ENCODE peak calls at places on chromosomes 13 and 19, in seven cellular contexts. K is right atrium auricular region; U is heart left ventricle; M is upper lobe of right lung; I is BJ; Q is fibroblast of mammary gland; A is CD8-positive, alpha-beta memory T cell. C is an unnamed sample.

GRCh38 chr19:18772620-18773587 is 18.2 kb downstream of the COMP start:
- DNase-seq in A (no peak), M (no peak), U (no peak), I (no peak), K (no peak), Q (no peak), C (no peak)

GRCh38 chr19:41310031-41310831 is at the start of gene CCDC97:
- DNase-seq in U (peak; percentile 95), Q (peak; percentile 83), A (peak; percentile 93), I (no peak), K (peak; percentile 84), M (peak; percentile 95), C (peak; percentile 90)

GRCh38 chr13:78228940-78229339 is 310.3 kb upstream of the EDNRB start:
- DNase-seq in M (no peak), Q (no peak), A (no peak), U (no peak), I (no peak), K (no peak), C (peak; percentile 50)

GRCh38 chr13:99617474-99618255 is 116.4 kb downstream of the TM9SF2 start:
- DNase-seq in I (no peak), K (no peak), U (no peak), M (no peak), A (no peak), Q (peak; percentile 66), C (peak; percentile 65)

GRCh38 chr19:29927944-29928669 is 13.9 kb upstream of the URI1 start:
- DNase-seq in U (no peak), M (no peak), I (no peak), Q (no peak), A (no peak), K (no peak), C (no peak)

GRCh38 chr13:60435762-60436374 is 38.8 kb downstream of the TDRD3 start:
- DNase-seq in I (no peak), M (no peak), K (no peak), Q (no peak), A (no peak), U (no peak), C (no peak)

GRCh38 chr19:13024126-13024957 is 29.1 kb downstream of the NFIX start:
- DNase-seq in Q (no peak), I (no peak), K (no peak), M (no peak), U (no peak), A (no peak), C (peak; percentile 38)

GRCh38 chr13:109485136-109485794 is 301.1 kb downstream of the IRS2 start:
- DNase-seq in A (no peak), K (no peak), U (no peak), I (no peak), Q (no peak), M (no peak), C (no peak)

GRCh38 chr19:46381746-46382345 is 31.5 kb downstream of the CCDC8 start:
- DNase-seq in Q (no peak), K (no peak), I (no peak), M (peak; percentile 40), A (no peak), U (peak; percentile 37), C (no peak)

GRCh38 chr13:60583196-60583908 is 186.3 kb downstream of the TDRD3 start:
- DNase-seq in Q (peak; percentile 89), I (no peak), M (no peak), U (no peak), K (no peak), A (no peak), C (peak; percentile 67)

GRCh38 chr13:20438801-20439200 is 86.9 kb downstream of the CRYL1 start:
- DNase-seq in I (no peak), K (no peak), A (no peak), Q (peak; percentile 37), U (no peak), M (no peak), C (no peak)

GRCh38 chr13:44698076-44698475 is 121.9 kb upstream of the TSC22D1 start:
- DNase-seq in A (no peak), U (no peak), M (no peak), Q (no peak), I (no peak), K (no peak), C (no peak)

GRCh38 chr19:35908977-35909683 is 1.0 kb upstream of the TYROBP start:
- DNase-seq in K (peak; percentile 75), I (no peak), M (peak; percentile 92), U (peak; percentile 87), Q (no peak), A (no peak), C (no peak)

GRCh38 chr13:39895254-39895653 is 239.8 kb downstream of the COG6 start:
- DNase-seq in Q (no peak), U (no peak), I (no peak), M (no peak), K (no peak), A (no peak), C (peak; percentile 67)

GRCh38 chr19:20313894-20314293 is 146.9 kb downstream of the ZNF486 start:
- DNase-seq in U (no peak), K (no peak), Q (no peak), A (no peak), M (no peak), I (no peak), C (no peak)

GRCh38 chr13:113976711-113977684 is 3.1 kb upstream of the C13orf46 start:
- DNase-seq in A (no peak), M (peak; percentile 65), K (no peak), U (peak; percentile 50), Q (peak; percentile 56), I (peak; percentile 32), C (peak; percentile 78)

GRCh38 chr19:19448238-19448544 is 42.7 kb downstream of the GATAD2A start:
- DNase-seq in U (no peak), A (no peak), K (no peak), Q (no peak), I (no peak), M (peak; percentile 73), C (no peak)

GRCh38 chr19:7188682-7189629 is 105.3 kb downstream of the INSR start:
- DNase-seq in Q (no peak), U (no peak), I (no peak), A (no peak), K (no peak), M (no peak), C (peak; percentile 50)

GRCh38 chr19:33299061-33299665 is 3.2 kb downstream of the CEBPA start:
- DNase-seq in K (no peak), Q (no peak), A (no peak), I (no peak), M (no peak), U (peak; percentile 40), C (no peak)

GRCh38 chr19:33298146-33298911 is 4.0 kb downstream of the CEBPA start:
- DNase-seq in A (no peak), M (peak; percentile 85), K (no peak), Q (no peak), U (peak; percentile 65), I (no peak), C (no peak)

GRCh38 chr19:33301011-33301899 is 1.1 kb downstream of the CEBPA start:
- DNase-seq in I (no peak), Q (no peak), U (peak; percentile 69), A (no peak), K (no peak), M (no peak), C (no peak)

GRCh38 chr19:33301900-33302174 is 497 bp downstream of the CEBPA start:
- DNase-seq in K (no peak), I (no peak), Q (no peak), A (no peak), M (no peak), U (no peak), C (no peak)

GRCh38 chr19:33300016-33300981 is 2.0 kb downstream of the CEBPA start:
- DNase-seq in I (no peak), Q (no peak), K (no peak), A (no peak), U (peak; percentile 60), M (no peak), C (no peak)
- H3K4me3 ChIP-seq in I (no peak overlapping the region), Q (no peak overlapping the region), K (peak overlapping the region; percentile 17), A (no peak overlapping the region), U (peak overlapping the region; percentile 69), M (peak overlapping the region; percentile 61), C (no peak overlapping the region)

GRCh38 chr19:1168877-1169791 is 4.9 kb downstream of the SBNO2 start:
- DNase-seq in Q (peak; percentile 91), U (peak; percentile 65), A (no peak), K (no peak), I (no peak), M (peak; percentile 69), C (peak; percentile 46)
- H3K4me3 ChIP-seq in Q (peak overlapping the region; percentile 70), U (no peak overlapping the region), A (no peak overlapping the region), K (no peak overlapping the region), I (no peak overlapping the region), M (peak overlapping the region; percentile 32), C (no peak overlapping the region)

GRCh38 chr19:55370305-55370988 is at the start of gene IL11:
- DNase-seq in Q (peak; percentile 51), A (no peak), K (no peak), I (no peak), U (peak; percentile 54), M (no peak), C (no peak)
- H3K4me3 ChIP-seq in Q (peak within 1 kb of the TSS; percentile 59), A (no peak within 1 kb of the TSS), K (no peak within 1 kb of the TSS), I (peak within 1 kb of the TSS; percentile 73), U (peak within 1 kb of the TSS; percentile 42), M (peak within 1 kb of the TSS; percentile 19), C (peak within 1 kb of the TSS; percentile 59)

GRCh38 chr19:34273121-34273845 is 18.9 kb downstream of the GARRE1 start:
- DNase-seq in U (no peak), K (no peak), M (no peak), I (no peak), Q (no peak), A (no peak), C (no peak)
- H3K4me3 ChIP-seq in U (no peak overlapping the region), K (no peak overlapping the region), M (no peak overlapping the region), I (no peak overlapping the region), Q (no peak overlapping the region), A (no peak overlapping the region), C (no peak overlapping the region)

DNA sequence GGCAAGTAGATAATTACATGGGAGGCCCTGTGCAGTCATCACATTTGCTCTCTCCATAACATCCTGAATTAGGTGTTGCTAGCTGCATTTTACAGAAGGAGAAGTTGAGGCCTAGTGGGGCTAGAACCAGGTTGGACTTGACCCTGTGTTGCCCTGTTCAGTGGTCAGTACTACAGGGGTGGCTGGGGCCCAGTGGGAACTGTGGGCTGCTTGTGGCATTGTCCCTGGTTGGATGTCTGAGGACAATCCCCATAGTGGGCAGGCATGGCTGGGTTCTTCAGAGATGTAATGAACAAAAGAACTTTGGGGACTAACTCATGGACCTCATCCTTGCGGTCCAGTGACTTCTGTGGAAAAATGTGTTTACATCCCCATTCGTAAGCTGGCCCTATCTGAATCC is 38.9 kb downstream of the MTUS2 start:
- DNase-seq in U (no peak), A (no peak), M (no peak), K (no peak), I (no peak), Q (no peak), C (no peak)
- H3K4me3 ChIP-seq in U (no peak overlapping the region), A (no peak overlapping the region), M (no peak overlapping the region), K (no peak overlapping the region), I (no peak overlapping the region), Q (no peak overlapping the region), C (no peak overlapping the region)

GRCh38 chr19:38837656-38838121 is 6.1 kb upstream of the ECH1 start:
- DNase-seq in K (no peak), I (no peak), M (no peak), Q (no peak), U (no peak), A (no peak), C (no peak)
- H3K4me3 ChIP-seq in K (no peak overlapping the region), I (no peak overlapping the region), M (no peak overlapping the region), Q (no peak overlapping the region), U (no peak overlapping the region), A (no peak overlapping the region), C (no peak overlapping the region)

GRCh38 chr19:57276430-57276829 is 3.9 kb upstream of the ZNF460 start:
- DNase-seq in I (no peak), A (no peak), U (no peak), K (no peak), M (no peak), Q (no peak), C (no peak)
- H3K4me3 ChIP-seq in I (no peak overlapping the region), A (no peak overlapping the region), U (no peak overlapping the region), K (no peak overlapping the region), M (no peak overlapping the region), Q (no peak overlapping the region), C (no peak overlapping the region)

C was measured in fibroblast of pulmonary artery.